ENCODE peak calls at places on chromosomes 13 and 19, in eight cellular contexts. One of them, this sample, is unnamed.

GRCh38 chr19:3319643-3320353 is 46.6 kb upstream of the NFIC start:
- DNase-seq in IMR-90: no peak
- DNase-seq in ascending aorta: no peak
- DNase-seq in HFF-Myc: no peak
- DNase-seq in psoas muscle: no peak
- DNase-seq in fibroblast of the aortic adventitia: peak; percentile 63
- DNase-seq in Calu3: no peak
- DNase-seq in uterus: no peak
- DNase-seq in this sample: peak; percentile 38

GRCh38 chr13:57946361-57946760 is 314.8 kb downstream of the PCDH17 start:
- DNase-seq in Calu3: no peak
- DNase-seq in ascending aorta: no peak
- DNase-seq in HFF-Myc: no peak
- DNase-seq in uterus: no peak
- DNase-seq in IMR-90: no peak
- DNase-seq in psoas muscle: no peak
- DNase-seq in fibroblast of the aortic adventitia: no peak
- DNase-seq in this sample: no peak

GRCh38 chr13:21478881-21479808 is 20.0 kb upstream of the ZDHHC20 start:
- DNase-seq in Calu3: peak; percentile 51
- DNase-seq in ascending aorta: no peak
- DNase-seq in uterus: peak; percentile 50
- DNase-seq in HFF-Myc: peak; percentile 64
- DNase-seq in IMR-90: peak; percentile 81
- DNase-seq in psoas muscle: no peak
- DNase-seq in fibroblast of the aortic adventitia: peak; percentile 90
- DNase-seq in this sample: peak; percentile 77

GRCh38 chr19:17348700-17349099 is 11.3 kb downstream of the GTPBP3 start:
- DNase-seq in Calu3: peak; percentile 41
- DNase-seq in uterus: peak; percentile 69
- DNase-seq in fibroblast of the aortic adventitia: peak; percentile 69
- DNase-seq in psoas muscle: peak; percentile 85
- DNase-seq in IMR-90: peak; percentile 53
- DNase-seq in ascending aorta: peak; percentile 92
- DNase-seq in HFF-Myc: peak; percentile 46
- DNase-seq in this sample: peak; percentile 37

GRCh38 chr19:18152444-18152816 is 533 bp upstream of the PIK3R2 start:
- DNase-seq in HFF-Myc: peak; percentile 97
- DNase-seq in ascending aorta: peak; percentile 98
- DNase-seq in fibroblast of the aortic adventitia: peak; percentile 97
- DNase-seq in IMR-90: peak; percentile 96
- DNase-seq in psoas muscle: peak; percentile 97
- DNase-seq in Calu3: peak; percentile 89
- DNase-seq in uterus: peak; percentile 98
- DNase-seq in this sample: peak; percentile 98

GRCh38 chr19:32711747-32712146 is 7.8 kb upstream of the TDRD12 start:
- DNase-seq in ascending aorta: no peak
- DNase-seq in psoas muscle: no peak
- DNase-seq in Calu3: no peak
- DNase-seq in HFF-Myc: no peak
- DNase-seq in uterus: no peak
- DNase-seq in fibroblast of the aortic adventitia: no peak
- DNase-seq in IMR-90: no peak
- DNase-seq in this sample: no peak

GRCh38 chr19:35513231-35513974 is at the start of gene DMKN:
- DNase-seq in fibroblast of the aortic adventitia: peak; percentile 59
- DNase-seq in ascending aorta: no peak
- DNase-seq in psoas muscle: no peak
- DNase-seq in HFF-Myc: no peak
- DNase-seq in uterus: no peak
- DNase-seq in Calu3: peak; percentile 39
- DNase-seq in IMR-90: peak; percentile 58
- DNase-seq in this sample: peak; percentile 24

GRCh38 chr19:47228937-47229673 is 1.9 kb downstream of the BBC3 start:
- DNase-seq in Calu3: no peak
- DNase-seq in HFF-Myc: no peak
- DNase-seq in ascending aorta: no peak
- DNase-seq in uterus: peak; percentile 40
- DNase-seq in IMR-90: peak; percentile 61
- DNase-seq in psoas muscle: no peak
- DNase-seq in fibroblast of the aortic adventitia: peak; percentile 56
- DNase-seq in this sample: peak; percentile 36

GRCh38 chr19:17183858-17184271 is 31.3 kb upstream of the USE1 start:
- DNase-seq in Calu3: no peak
- DNase-seq in uterus: no peak
- DNase-seq in fibroblast of the aortic adventitia: no peak
- DNase-seq in HFF-Myc: no peak
- DNase-seq in psoas muscle: no peak
- DNase-seq in IMR-90: no peak
- DNase-seq in ascending aorta: no peak
- DNase-seq in this sample: no peak

GRCh38 chr13:52664269-52664668 is 11.6 kb downstream of the SUGT1 start:
- DNase-seq in psoas muscle: no peak
- DNase-seq in Calu3: no peak
- DNase-seq in fibroblast of the aortic adventitia: no peak
- DNase-seq in HFF-Myc: no peak
- DNase-seq in ascending aorta: no peak
- DNase-seq in uterus: no peak
- DNase-seq in IMR-90: no peak
- DNase-seq in this sample: no peak

GRCh38 chr19:51327066-51327985 is 14.6 kb downstream of the VSIG10L start:
- DNase-seq in psoas muscle: no peak
- DNase-seq in HFF-Myc: no peak
- DNase-seq in Calu3: peak; percentile 70
- DNase-seq in IMR-90: peak; percentile 17
- DNase-seq in uterus: no peak
- DNase-seq in fibroblast of the aortic adventitia: peak; percentile 28
- DNase-seq in ascending aorta: no peak
- DNase-seq in this sample: peak; percentile 42

GRCh38 chr19:18291019-18291524 is 9.7 kb upstream of the JUND start:
- DNase-seq in HFF-Myc: no peak
- DNase-seq in fibroblast of the aortic adventitia: peak; percentile 17
- DNase-seq in Calu3: no peak
- DNase-seq in uterus: peak; percentile 57
- DNase-seq in psoas muscle: no peak
- DNase-seq in ascending aorta: no peak
- DNase-seq in IMR-90: no peak
- DNase-seq in this sample: no peak

GRCh38 chr19:17255150-17255621 is 9.4 kb downstream of the USHBP1 start:
- DNase-seq in IMR-90: no peak
- DNase-seq in fibroblast of the aortic adventitia: no peak
- DNase-seq in ascending aorta: no peak
- DNase-seq in psoas muscle: no peak
- DNase-seq in HFF-Myc: no peak
- DNase-seq in uterus: no peak
- DNase-seq in Calu3: peak; percentile 40
- DNase-seq in this sample: no peak

GRCh38 chr13:71339736-71340135 is 527.3 kb downstream of the DACH1 start:
- DNase-seq in IMR-90: no peak
- DNase-seq in Calu3: no peak
- DNase-seq in HFF-Myc: no peak
- DNase-seq in ascending aorta: no peak
- DNase-seq in uterus: no peak
- DNase-seq in psoas muscle: no peak
- DNase-seq in fibroblast of the aortic adventitia: no peak
- DNase-seq in this sample: no peak

GRCh38 chr13:111327701-111328100 is 7.3 kb downstream of the TEX29 start:
- DNase-seq in fibroblast of the aortic adventitia: no peak
- DNase-seq in ascending aorta: peak; percentile 16
- DNase-seq in HFF-Myc: no peak
- DNase-seq in psoas muscle: no peak
- DNase-seq in Calu3: no peak
- DNase-seq in uterus: no peak
- DNase-seq in IMR-90: no peak
- DNase-seq in this sample: no peak

GRCh38 chr13:36054041-36054440 is 77.1 kb downstream of the DCLK1 start:
- DNase-seq in uterus: no peak
- DNase-seq in HFF-Myc: no peak
- DNase-seq in ascending aorta: no peak
- DNase-seq in fibroblast of the aortic adventitia: no peak
- DNase-seq in Calu3: no peak
- DNase-seq in psoas muscle: no peak
- DNase-seq in IMR-90: no peak
- DNase-seq in this sample: no peak

GRCh38 chr13:112068531-112069062 is 1.6 kb downstream of the SOX1 start:
- DNase-seq in fibroblast of the aortic adventitia: no peak
- DNase-seq in psoas muscle: no peak
- DNase-seq in uterus: no peak
- DNase-seq in ascending aorta: no peak
- DNase-seq in HFF-Myc: no peak
- DNase-seq in IMR-90: no peak
- DNase-seq in Calu3: no peak
- DNase-seq in this sample: no peak

GRCh38 chr19:16825312-16826168 is 3.7 kb upstream of the SIN3B start:
- DNase-seq in uterus: peak; percentile 86
- DNase-seq in ascending aorta: peak; percentile 68
- DNase-seq in HFF-Myc: peak; percentile 69
- DNase-seq in fibroblast of the aortic adventitia: peak; percentile 79
- DNase-seq in IMR-90: peak; percentile 63
- DNase-seq in psoas muscle: peak; percentile 60
- DNase-seq in Calu3: peak; percentile 15
- DNase-seq in this sample: peak; percentile 50

GRCh38 chr13:56869671-56870070 is 271.0 kb upstream of the PRR20A start:
- DNase-seq in uterus: no peak
- DNase-seq in psoas muscle: no peak
- DNase-seq in HFF-Myc: no peak
- DNase-seq in IMR-90: no peak
- DNase-seq in ascending aorta: no peak
- DNase-seq in Calu3: no peak
- DNase-seq in fibroblast of the aortic adventitia: no peak
- DNase-seq in this sample: no peak

GRCh38 chr13:94481966-94482365 is 2.5 kb upstream of the DCT start:
- DNase-seq in Calu3: peak; percentile 1
- DNase-seq in uterus: no peak
- DNase-seq in ascending aorta: no peak
- DNase-seq in fibroblast of the aortic adventitia: peak; percentile 73
- DNase-seq in HFF-Myc: no peak
- DNase-seq in IMR-90: peak; percentile 66
- DNase-seq in psoas muscle: peak; percentile 59
- DNase-seq in this sample: peak; percentile 57

GRCh38 chr13:113207890-113208423 is 512 bp downstream of the PCID2 start:
- DNase-seq in ascending aorta: peak; percentile 70
- DNase-seq in Calu3: no peak
- DNase-seq in psoas muscle: no peak
- DNase-seq in HFF-Myc: no peak
- DNase-seq in uterus: no peak
- DNase-seq in fibroblast of the aortic adventitia: peak; percentile 46
- DNase-seq in IMR-90: peak; percentile 59
- DNase-seq in this sample: peak; percentile 37

GRCh38 chr19:14971474-14971873 is 8.2 kb downstream of the SLC1A6 start:
- DNase-seq in fibroblast of the aortic adventitia: no peak
- DNase-seq in IMR-90: no peak
- DNase-seq in Calu3: no peak
- DNase-seq in HFF-Myc: no peak
- DNase-seq in uterus: no peak
- DNase-seq in psoas muscle: no peak
- DNase-seq in ascending aorta: peak; percentile 5
- DNase-seq in this sample: no peak

GRCh38 chr19:14972676-14973075 is 7.0 kb downstream of the SLC1A6 start:
- DNase-seq in psoas muscle: no peak
- DNase-seq in ascending aorta: no peak
- DNase-seq in uterus: no peak
- DNase-seq in Calu3: no peak
- DNase-seq in HFF-Myc: no peak
- DNase-seq in fibroblast of the aortic adventitia: no peak
- DNase-seq in IMR-90: no peak
- DNase-seq in this sample: no peak

GRCh38 chr19:14968247-14968646 is 11.4 kb downstream of the SLC1A6 start:
- DNase-seq in IMR-90: no peak
- DNase-seq in fibroblast of the aortic adventitia: no peak
- DNase-seq in HFF-Myc: no peak
- DNase-seq in psoas muscle: no peak
- DNase-seq in uterus: no peak
- DNase-seq in Calu3: no peak
- DNase-seq in ascending aorta: peak; percentile 49
- DNase-seq in this sample: no peak
- TF ChIP-seq CTCF in IMR-90: no peak
- TF ChIP-seq CTCF in fibroblast of the aortic adventitia: no peak
- TF ChIP-seq CTCF in HFF-Myc: no peak
- TF ChIP-seq CTCF in psoas muscle: no peak
- TF ChIP-seq CTCF in uterus: no peak
- TF ChIP-seq CTCF in Calu3: no peak
- TF ChIP-seq CTCF in ascending aorta: no peak
- TF ChIP-seq CTCF in this sample: no peak

GRCh38 chr19:4906963-4907362 is 2.3 kb upstream of the UHRF1 start:
- DNase-seq in psoas muscle: no peak
- DNase-seq in fibroblast of the aortic adventitia: no peak
- DNase-seq in uterus: no peak
- DNase-seq in IMR-90: no peak
- DNase-seq in Calu3: no peak
- DNase-seq in ascending aorta: no peak
- DNase-seq in HFF-Myc: no peak
- DNase-seq in this sample: no peak
- TF ChIP-seq CTCF in psoas muscle: no peak
- TF ChIP-seq CTCF in fibroblast of the aortic adventitia: no peak
- TF ChIP-seq CTCF in uterus: no peak
- TF ChIP-seq CTCF in IMR-90: no peak
- TF ChIP-seq CTCF in Calu3: no peak
- TF ChIP-seq CTCF in ascending aorta: no peak
- TF ChIP-seq CTCF in HFF-Myc: no peak
- TF ChIP-seq CTCF in this sample: peak; percentile 20

GRCh38 chr13:44112700-44113329 is 233.1 kb downstream of the LACC1 start:
- DNase-seq in HFF-Myc: no peak
- DNase-seq in IMR-90: no peak
- DNase-seq in psoas muscle: no peak
- DNase-seq in ascending aorta: no peak
- DNase-seq in uterus: no peak
- DNase-seq in Calu3: no peak
- DNase-seq in fibroblast of the aortic adventitia: no peak
- DNase-seq in this sample: no peak

GRCh38 chr13:44120814-44121505 is 241.3 kb downstream of the LACC1 start:
- DNase-seq in Calu3: no peak
- DNase-seq in fibroblast of the aortic adventitia: no peak
- DNase-seq in psoas muscle: no peak
- DNase-seq in IMR-90: no peak
- DNase-seq in HFF-Myc: no peak
- DNase-seq in uterus: no peak
- DNase-seq in ascending aorta: no peak
- DNase-seq in this sample: no peak

GRCh38 chr13:44117351-44117750 is 237.6 kb downstream of the LACC1 start:
- DNase-seq in IMR-90: peak; percentile 48
- DNase-seq in HFF-Myc: no peak
- DNase-seq in uterus: no peak
- DNase-seq in ascending aorta: no peak
- DNase-seq in psoas muscle: no peak
- DNase-seq in fibroblast of the aortic adventitia: peak; percentile 44
- DNase-seq in Calu3: no peak
- DNase-seq in this sample: no peak

GRCh38 chr13:44111701-44112100 is 232.0 kb downstream of the LACC1 start:
- DNase-seq in IMR-90: no peak
- DNase-seq in Calu3: no peak
- DNase-seq in fibroblast of the aortic adventitia: no peak
- DNase-seq in psoas muscle: no peak
- DNase-seq in HFF-Myc: no peak
- DNase-seq in uterus: no peak
- DNase-seq in ascending aorta: no peak
- DNase-seq in this sample: no peak

GRCh38 chr13:44116562-44117315 is 237.0 kb downstream of the LACC1 start:
- DNase-seq in psoas muscle: no peak
- DNase-seq in uterus: no peak
- DNase-seq in ascending aorta: no peak
- DNase-seq in fibroblast of the aortic adventitia: peak; percentile 28
- DNase-seq in HFF-Myc: no peak
- DNase-seq in Calu3: no peak
- DNase-seq in IMR-90: peak; percentile 18
- DNase-seq in this sample: no peak
- TF ChIP-seq CTCF in psoas muscle: no peak
- TF ChIP-seq CTCF in uterus: no peak
- TF ChIP-seq CTCF in ascending aorta: no peak
- TF ChIP-seq CTCF in fibroblast of the aortic adventitia: peak; percentile 42
- TF ChIP-seq CTCF in HFF-Myc: peak; percentile 4
- TF ChIP-seq CTCF in Calu3: no peak
- TF ChIP-seq CTCF in IMR-90: peak; percentile 10
- TF ChIP-seq CTCF in this sample: peak; percentile 23

GRCh38 chr19:41264581-41265375 is 606 bp downstream of the HNRNPUL1 start:
- DNase-seq in psoas muscle: peak; percentile 78
- DNase-seq in IMR-90: peak; percentile 34
- DNase-seq in fibroblast of the aortic adventitia: peak; percentile 24
- DNase-seq in HFF-Myc: no peak
- DNase-seq in ascending aorta: peak; percentile 70
- DNase-seq in Calu3: peak; percentile 60
- DNase-seq in uterus: peak; percentile 47
- DNase-seq in this sample: peak; percentile 16
- TF ChIP-seq CTCF in psoas muscle: no peak
- TF ChIP-seq CTCF in IMR-90: no peak
- TF ChIP-seq CTCF in fibroblast of the aortic adventitia: no peak
- TF ChIP-seq CTCF in HFF-Myc: no peak
- TF ChIP-seq CTCF in ascending aorta: no peak
- TF ChIP-seq CTCF in Calu3: no peak
- TF ChIP-seq CTCF in uterus: no peak
- TF ChIP-seq CTCF in this sample: no peak